ENCODE peak calls at places on chromosomes 13 and 19, in seven cellular contexts. M, N, Y, U, K, W and O are unnamed samples.

GRCh38 chr13:20728579-20729300 is 25.2 kb downstream of the IL17D start:
- DNase-seq in N (no peak), M (no peak), Y (no peak), W (no peak), U (no peak), K (no peak), O (no peak)

GRCh38 chr13:47066261-47066660 is 169.4 kb upstream of the HTR2A start:
- DNase-seq in M (no peak), W (no peak), U (no peak), K (no peak), Y (no peak), N (no peak), O (no peak)

GRCh38 chr19:3140667-3141038 is 4.8 kb downstream of the GNA15 start:
- DNase-seq in N (no peak), U (no peak), W (no peak), Y (no peak), M (no peak), K (no peak), O (no peak)

GRCh38 chr19:15113245-15114152 is 6.3 kb downstream of the SYDE1 start:
- DNase-seq in W (no peak), N (no peak), M (no peak), U (no peak), K (no peak), Y (no peak), O (no peak)

GRCh38 chr13:26325876-26326275 is 71.9 kb downstream of the CDK8 start:
- DNase-seq in W (no peak), Y (no peak), M (no peak), U (no peak), N (no peak), K (no peak), O (no peak)

GRCh38 chr19:38975214-38975860 is at the start of gene FBXO17:
- DNase-seq in M (peak; percentile 26), N (no peak), Y (peak; percentile 68), K (peak; percentile 85), U (peak; percentile 52), W (peak; percentile 52), O (no peak)

GRCh38 chr19:2494084-2494446 is 18.1 kb downstream of the GADD45B start:
- DNase-seq in K (no peak), Y (no peak), M (no peak), N (peak; percentile 74), U (no peak), W (no peak), O (no peak)

GRCh38 chr19:16319466-16319865 is 5.2 kb upstream of the KLF2 start:
- DNase-seq in Y (no peak), U (no peak), K (no peak), M (no peak), N (peak; percentile 99), W (no peak), O (peak; percentile 60)

GRCh38 chr13:66835040-66835628 is 395.0 kb downstream of the PCDH9 start:
- DNase-seq in U (peak; percentile 84), N (no peak), M (peak; percentile 90), Y (peak; percentile 87), W (peak; percentile 58), K (peak; percentile 91), O (no peak)

GRCh38 chr13:21478881-21479808 is 20.0 kb upstream of the ZDHHC20 start:
- DNase-seq in M (peak; percentile 73), K (no peak), U (no peak), W (no peak), Y (no peak), N (no peak), O (peak; percentile 56)

GRCh38 chr13:25847635-25848616 is 203.9 kb downstream of the SHISA2 start:
- DNase-seq in M (no peak), K (no peak), U (no peak), N (no peak), W (no peak), Y (no peak), O (no peak)

DNA sequence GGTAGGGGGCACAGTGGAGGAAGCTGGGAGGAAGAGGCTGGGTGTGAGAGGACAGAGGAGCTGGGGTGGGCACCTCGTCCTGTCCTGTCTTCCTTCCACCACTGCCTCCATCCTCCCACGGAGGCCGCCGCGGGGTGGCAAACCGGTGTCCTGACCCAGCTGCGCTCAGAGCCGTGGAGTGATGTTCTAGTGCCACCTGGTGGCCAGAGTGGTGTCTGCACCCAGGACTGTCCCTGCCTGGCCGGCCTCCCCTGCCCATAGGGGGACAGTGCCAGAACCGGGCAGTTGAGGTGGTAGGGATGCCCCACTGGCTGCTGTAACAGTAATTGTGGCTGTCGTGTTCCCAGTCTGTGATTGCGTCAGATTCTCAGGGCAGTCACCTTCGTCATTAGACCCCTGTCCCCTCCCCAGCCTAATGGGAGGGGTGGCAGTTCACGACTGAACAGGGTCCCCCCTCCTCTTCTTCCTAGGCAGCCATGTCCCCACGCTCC is 11.1 kb upstream of the ARRDC2 start:
- DNase-seq in Y (peak; percentile 86), K (peak; percentile 93), M (peak; percentile 83), N (peak; percentile 86), W (peak; percentile 84), U (peak; percentile 86), O (peak; percentile 82)
- H3K27ac ChIP-seq in Y (no peak overlapping the region), K (no peak overlapping the region), M (no peak overlapping the region), N (no peak overlapping the region), W (no peak overlapping the region), U (no peak overlapping the region), O (no peak overlapping the region)

GRCh38 chr19:54152878-54153524 is 6.5 kb downstream of the LENG1 start:
- DNase-seq in W (no peak), M (no peak), N (no peak), K (peak; percentile 66), U (no peak), Y (no peak), O (no peak)

GRCh38 chr19:54155694-54156093 is 3.8 kb downstream of the LENG1 start:
- DNase-seq in U (no peak), K (no peak), W (no peak), N (no peak), Y (no peak), M (no peak), O (no peak)

GRCh38 chr19:54156490-54156889 is 3.0 kb downstream of the LENG1 start:
- DNase-seq in Y (no peak), W (no peak), M (no peak), N (no peak), K (no peak), U (no peak), O (no peak)

GRCh38 chr19:54153731-54154326 is 5.7 kb downstream of the LENG1 start:
- DNase-seq in K (no peak), M (no peak), N (no peak), U (no peak), W (no peak), Y (no peak), O (no peak)

DNA sequence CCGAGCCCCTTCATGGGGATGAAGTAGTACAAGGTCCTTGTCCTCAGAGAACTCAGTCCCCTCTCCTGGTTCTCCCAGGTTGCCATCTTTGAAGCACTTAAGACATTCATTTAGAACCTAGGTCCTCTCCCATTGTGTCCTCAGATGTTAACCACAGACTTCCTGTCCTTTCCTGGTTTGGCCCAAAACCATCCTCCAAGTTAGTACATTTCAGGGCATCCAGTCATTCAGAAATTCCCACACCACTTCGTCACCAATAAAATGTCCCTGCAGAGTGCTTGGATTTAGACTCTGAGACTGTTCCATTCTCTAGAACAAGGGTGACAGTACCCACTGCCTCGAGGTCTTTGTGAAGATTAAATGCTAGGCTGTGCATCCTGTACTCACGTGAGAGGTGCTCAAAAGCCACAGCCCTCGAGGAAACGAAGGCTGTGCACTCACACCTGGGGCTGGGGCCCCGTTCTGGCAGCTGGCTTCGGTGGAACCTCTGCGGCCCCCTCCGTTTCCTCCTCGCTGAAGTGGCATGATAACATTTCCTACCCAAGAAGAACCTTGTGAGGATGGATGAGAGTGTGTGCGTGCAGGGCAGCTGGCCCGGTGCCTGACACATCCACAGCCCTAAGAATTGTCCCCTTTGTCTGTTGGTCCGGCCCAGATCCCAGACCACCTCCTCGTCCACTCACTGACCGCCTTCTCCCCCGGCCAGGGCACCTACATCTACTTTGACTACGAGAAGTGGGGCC is 4.7 kb downstream of the LENG1 start:
- DNase-seq in K (no peak), W (no peak), M (no peak), U (no peak), N (no peak), Y (no peak), O (no peak)
- H3K27ac ChIP-seq in K (no peak overlapping the region), W (no peak overlapping the region), M (no peak overlapping the region), U (no peak overlapping the region), N (no peak overlapping the region), Y (no peak overlapping the region), O (no peak overlapping the region)

GRCh38 chr13:97254809-97255208 is 32.7 kb downstream of the MBNL2 start:
- DNase-seq in U (no peak), N (no peak), K (no peak), M (no peak), Y (no peak), W (no peak), O (no peak)

GRCh38 chr13:97253581-97254293 is 31.6 kb downstream of the MBNL2 start:
- DNase-seq in N (no peak), U (no peak), Y (no peak), W (no peak), M (no peak), K (no peak), O (no peak)

GRCh38 chr13:97257228-97257755 is 35.2 kb downstream of the MBNL2 start:
- DNase-seq in U (no peak), W (no peak), N (no peak), K (no peak), Y (no peak), M (no peak), O (no peak)

GRCh38 chr13:97256343-97256783 is 34.2 kb downstream of the MBNL2 start:
- DNase-seq in N (peak; percentile 51), Y (no peak), M (no peak), W (no peak), K (no peak), U (no peak), O (no peak)

DNA sequence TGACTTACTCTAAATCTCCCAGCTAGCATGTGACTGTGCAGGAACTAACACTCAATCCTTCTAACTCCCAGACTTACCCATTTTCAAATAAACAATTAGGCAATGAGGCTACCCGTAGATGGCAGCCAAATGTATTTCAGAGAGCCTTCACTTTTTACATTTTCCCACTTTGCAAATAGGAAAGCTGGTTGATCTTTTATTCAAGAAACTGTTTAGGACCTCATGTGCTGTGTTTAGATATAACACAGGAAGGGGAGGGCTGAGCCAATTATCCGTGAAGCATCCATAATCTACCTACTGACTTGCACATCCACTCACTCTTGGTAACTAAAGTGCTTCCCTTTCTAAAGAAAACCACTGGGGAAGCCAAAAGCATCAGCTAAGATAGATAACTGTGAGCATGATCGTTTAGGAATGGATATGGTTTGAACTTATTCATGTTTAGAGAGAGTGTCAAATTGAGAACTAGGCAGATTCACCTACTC is 33.4 kb downstream of the MBNL2 start:
- DNase-seq in N (no peak), U (no peak), M (no peak), K (no peak), Y (no peak), W (no peak), O (no peak)
- H3K27ac ChIP-seq in N (peak overlapping the region; percentile 93), U (peak overlapping the region; percentile 84), M (peak overlapping the region; percentile 60), K (peak overlapping the region; percentile 7), Y (peak overlapping the region; percentile 79), W (peak overlapping the region; percentile 68), O (no peak overlapping the region)

DNA sequence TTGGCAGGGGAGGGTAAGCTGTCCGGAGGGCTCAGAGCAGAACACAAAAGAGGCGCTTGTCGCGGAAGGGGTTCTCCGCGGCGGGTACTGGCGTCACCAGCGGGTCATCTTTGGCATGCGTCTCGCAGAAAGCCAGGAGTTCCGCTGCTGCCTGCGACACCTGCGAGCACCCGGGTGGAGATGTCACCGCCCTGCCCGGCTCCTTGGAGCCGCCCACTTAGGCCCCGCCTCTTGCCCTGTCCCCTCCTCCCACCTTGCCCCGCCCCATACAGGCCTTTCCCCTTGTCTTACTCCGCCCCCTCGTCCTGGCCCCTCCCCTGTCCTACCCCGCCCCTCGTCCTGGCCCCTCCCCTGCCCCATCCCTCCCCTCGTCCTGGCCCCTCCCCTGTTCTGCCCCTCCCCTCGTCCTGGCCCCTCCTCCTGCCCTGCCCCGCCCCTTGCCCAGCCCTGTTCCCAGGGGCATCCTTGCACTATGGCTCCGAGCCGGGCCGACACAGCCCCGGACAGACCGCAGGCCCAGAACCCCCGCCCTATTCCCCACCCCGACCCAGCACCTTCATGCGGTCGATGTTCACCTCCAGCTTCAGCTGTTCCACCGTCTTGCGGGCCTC is 1.9 kb downstream of the GNG8 start:
- DNase-seq in N (peak; percentile 93), K (peak; percentile 96), M (peak; percentile 58), Y (peak; percentile 82), W (peak; percentile 75), U (peak; percentile 65), O (peak; percentile 95)
- H3K27ac ChIP-seq in N (no peak overlapping the region), K (no peak overlapping the region), M (no peak overlapping the region), Y (no peak overlapping the region), W (peak overlapping the region; percentile 33), U (no peak overlapping the region), O (peak overlapping the region; percentile 35)